ENCODE peak calls at places on chromosomes 6 and 20, in seven cellular contexts. One of them, this sample, is unnamed.

GRCh38 chr6:11826779-11827178 is 48.2 kb upstream of the ADTRP start:
- DNase-seq in cardiac muscle cell: no peak
- DNase-seq in cardiac fibroblast: no peak
- DNase-seq in HepG2: no peak
- DNase-seq in GM23338: no peak
- DNase-seq in nephron progenitor cell: no peak
- DNase-seq in body of pancreas: no peak
- DNase-seq in this sample: no peak

GRCh38 chr20:23320317-23320716 is 30.3 kb upstream of the NXT1 start:
- DNase-seq in cardiac muscle cell: peak; percentile 42
- DNase-seq in cardiac fibroblast: peak; percentile 48
- DNase-seq in HepG2: peak; percentile 47
- DNase-seq in GM23338: peak; percentile 47
- DNase-seq in nephron progenitor cell: no peak
- DNase-seq in body of pancreas: no peak
- DNase-seq in this sample: no peak

GRCh38 chr6:114634016-114634415 is 291.2 kb upstream of the HS3ST5 start:
- DNase-seq in cardiac muscle cell: no peak
- DNase-seq in cardiac fibroblast: no peak
- DNase-seq in HepG2: no peak
- DNase-seq in GM23338: no peak
- DNase-seq in nephron progenitor cell: no peak
- DNase-seq in body of pancreas: no peak
- DNase-seq in this sample: no peak

GRCh38 chr6:109428889-109429477 is 11.4 kb downstream of the PPIL6 start:
- DNase-seq in cardiac muscle cell: peak; percentile 89
- DNase-seq in cardiac fibroblast: peak; percentile 50
- DNase-seq in HepG2: no peak
- DNase-seq in GM23338: no peak
- DNase-seq in nephron progenitor cell: no peak
- DNase-seq in body of pancreas: no peak
- DNase-seq in this sample: no peak

GRCh38 chr20:47922280-47922675 is 137.0 kb upstream of the SULF2 start:
- DNase-seq in cardiac muscle cell: peak; percentile 64
- DNase-seq in cardiac fibroblast: peak; percentile 5
- DNase-seq in HepG2: peak; percentile 68
- DNase-seq in GM23338: no peak
- DNase-seq in nephron progenitor cell: no peak
- DNase-seq in body of pancreas: no peak
- DNase-seq in this sample: no peak

GRCh38 chr6:137157601-137158000 is 15.8 kb downstream of the IL22RA2 start:
- DNase-seq in cardiac muscle cell: peak; percentile 23
- DNase-seq in cardiac fibroblast: no peak
- DNase-seq in HepG2: no peak
- DNase-seq in GM23338: no peak
- DNase-seq in nephron progenitor cell: no peak
- DNase-seq in body of pancreas: no peak
- DNase-seq in this sample: no peak

GRCh38 chr6:159107451-159108260 is 61.5 kb upstream of the FNDC1 start:
- DNase-seq in cardiac muscle cell: no peak
- DNase-seq in cardiac fibroblast: no peak
- DNase-seq in HepG2: no peak
- DNase-seq in GM23338: no peak
- DNase-seq in nephron progenitor cell: no peak
- DNase-seq in body of pancreas: no peak
- DNase-seq in this sample: no peak

GRCh38 chr6:14986370-14986769 is 259.5 kb upstream of the JARID2 start:
- DNase-seq in cardiac muscle cell: no peak
- DNase-seq in cardiac fibroblast: no peak
- DNase-seq in HepG2: no peak
- DNase-seq in GM23338: no peak
- DNase-seq in nephron progenitor cell: no peak
- DNase-seq in body of pancreas: no peak
- DNase-seq in this sample: no peak

GRCh38 chr20:21103582-21104465 is 2.3 kb downstream of the LINC00237 start:
- DNase-seq in cardiac muscle cell: no peak
- DNase-seq in cardiac fibroblast: no peak
- DNase-seq in HepG2: no peak
- DNase-seq in GM23338: peak; percentile 65
- DNase-seq in nephron progenitor cell: no peak
- DNase-seq in body of pancreas: no peak
- DNase-seq in this sample: no peak

DNA sequence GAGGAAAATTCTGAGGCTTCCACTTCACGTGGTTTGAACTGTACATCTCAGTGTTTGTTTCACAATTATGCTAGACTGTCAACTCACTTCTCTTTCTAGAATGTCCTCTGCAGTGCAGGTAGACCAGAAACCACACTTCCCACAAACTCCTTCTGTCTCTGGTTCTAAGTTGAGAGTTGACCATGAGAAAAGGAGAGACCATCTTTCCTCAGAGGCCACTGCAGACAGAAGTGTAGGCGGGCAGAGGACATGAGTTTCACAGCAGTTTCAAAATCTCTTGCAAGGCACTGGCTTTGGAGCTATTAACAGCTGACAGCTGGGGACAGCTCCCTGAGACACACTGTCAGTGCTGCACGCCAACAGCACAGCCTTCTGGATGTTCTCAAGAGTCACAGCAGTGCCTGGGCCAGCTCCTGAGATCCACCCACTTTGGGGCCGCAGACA is 55.4 kb upstream of the MOXD1 start:
- DNase-seq in cardiac muscle cell: peak; percentile 20
- DNase-seq in cardiac fibroblast: no peak
- DNase-seq in HepG2: no peak
- DNase-seq in GM23338: no peak
- DNase-seq in nephron progenitor cell: peak; percentile 4
- DNase-seq in body of pancreas: peak; percentile 27
- DNase-seq in this sample: no peak
- TF ChIP-seq CTCF in cardiac muscle cell: no peak
- TF ChIP-seq CTCF in cardiac fibroblast: no peak
- TF ChIP-seq CTCF in HepG2: no peak
- TF ChIP-seq CTCF in GM23338: peak; percentile 34
- TF ChIP-seq CTCF in nephron progenitor cell: no peak
- TF ChIP-seq CTCF in body of pancreas: no peak
- TF ChIP-seq CTCF in this sample: no peak

GRCh38 chr20:61874421-61875068 is 191.1 kb downstream of the TAF4 start:
- DNase-seq in cardiac muscle cell: no peak
- DNase-seq in cardiac fibroblast: peak; percentile 35
- DNase-seq in HepG2: peak; percentile 25
- DNase-seq in GM23338: peak; percentile 78
- DNase-seq in nephron progenitor cell: peak; percentile 48
- DNase-seq in body of pancreas: peak; percentile 4
- DNase-seq in this sample: no peak
- TF ChIP-seq CTCF in cardiac muscle cell: peak; percentile 5
- TF ChIP-seq CTCF in cardiac fibroblast: peak; percentile 26
- TF ChIP-seq CTCF in HepG2: peak; percentile 68
- TF ChIP-seq CTCF in GM23338: peak; percentile 77
- TF ChIP-seq CTCF in nephron progenitor cell: peak; percentile 21
- TF ChIP-seq CTCF in body of pancreas: no peak
- TF ChIP-seq CTCF in this sample: no peak

GRCh38 chr6:68226460-68226859 is 408.6 kb upstream of the ADGRB3 start:
- DNase-seq in cardiac muscle cell: peak; percentile 61
- DNase-seq in cardiac fibroblast: peak; percentile 32
- DNase-seq in HepG2: no peak
- DNase-seq in GM23338: peak; percentile 61
- DNase-seq in nephron progenitor cell: no peak
- DNase-seq in body of pancreas: no peak
- DNase-seq in this sample: no peak
- TF ChIP-seq CTCF in cardiac muscle cell: peak; percentile 48
- TF ChIP-seq CTCF in cardiac fibroblast: peak; percentile 27
- TF ChIP-seq CTCF in HepG2: peak; percentile 15
- TF ChIP-seq CTCF in GM23338: peak; percentile 71
- TF ChIP-seq CTCF in nephron progenitor cell: peak; percentile 48
- TF ChIP-seq CTCF in body of pancreas: no peak
- TF ChIP-seq CTCF in this sample: peak; percentile 54

GRCh38 chr6:32947552-32948465 is 5.1 kb downstream of the HLA-DMA start:
- DNase-seq in cardiac muscle cell: peak; percentile 42
- DNase-seq in cardiac fibroblast: peak; percentile 50
- DNase-seq in HepG2: peak; percentile 58
- DNase-seq in GM23338: peak; percentile 86
- DNase-seq in nephron progenitor cell: peak; percentile 42
- DNase-seq in body of pancreas: peak; percentile 73
- DNase-seq in this sample: no peak
- TF ChIP-seq CTCF in cardiac muscle cell: peak; percentile 29
- TF ChIP-seq CTCF in cardiac fibroblast: peak; percentile 8
- TF ChIP-seq CTCF in HepG2: peak; percentile 91
- TF ChIP-seq CTCF in GM23338: peak; percentile 99
- TF ChIP-seq CTCF in nephron progenitor cell: peak; percentile 64
- TF ChIP-seq CTCF in body of pancreas: peak; percentile 72
- TF ChIP-seq CTCF in this sample: peak; percentile 69

GRCh38 chr20:61684136-61684535 is 381.5 kb downstream of the TAF4 start:
- DNase-seq in cardiac muscle cell: no peak
- DNase-seq in cardiac fibroblast: no peak
- DNase-seq in HepG2: no peak
- DNase-seq in GM23338: no peak
- DNase-seq in nephron progenitor cell: no peak
- DNase-seq in body of pancreas: no peak
- DNase-seq in this sample: no peak

GRCh38 chr20:61684583-61685235 is 381.0 kb downstream of the TAF4 start:
- DNase-seq in cardiac muscle cell: no peak
- DNase-seq in cardiac fibroblast: no peak
- DNase-seq in HepG2: no peak
- DNase-seq in GM23338: no peak
- DNase-seq in nephron progenitor cell: no peak
- DNase-seq in body of pancreas: no peak
- DNase-seq in this sample: no peak

GRCh38 chr20:61686081-61686936 is 379.4 kb downstream of the TAF4 start:
- DNase-seq in cardiac muscle cell: no peak
- DNase-seq in cardiac fibroblast: no peak
- DNase-seq in HepG2: no peak
- DNase-seq in GM23338: no peak
- DNase-seq in nephron progenitor cell: no peak
- DNase-seq in body of pancreas: no peak
- DNase-seq in this sample: no peak

GRCh38 chr20:61683721-61684120 is 382.0 kb downstream of the TAF4 start:
- DNase-seq in cardiac muscle cell: no peak
- DNase-seq in cardiac fibroblast: no peak
- DNase-seq in HepG2: no peak
- DNase-seq in GM23338: no peak
- DNase-seq in nephron progenitor cell: no peak
- DNase-seq in body of pancreas: no peak
- DNase-seq in this sample: no peak

GRCh38 chr20:61685462-61685861 is 380.2 kb downstream of the TAF4 start:
- DNase-seq in cardiac muscle cell: no peak
- DNase-seq in cardiac fibroblast: no peak
- DNase-seq in HepG2: no peak
- DNase-seq in GM23338: no peak
- DNase-seq in nephron progenitor cell: no peak
- DNase-seq in body of pancreas: no peak
- DNase-seq in this sample: no peak
- TF ChIP-seq CTCF in cardiac muscle cell: no peak
- TF ChIP-seq CTCF in cardiac fibroblast: no peak
- TF ChIP-seq CTCF in HepG2: no peak
- TF ChIP-seq CTCF in GM23338: no peak
- TF ChIP-seq CTCF in nephron progenitor cell: no peak
- TF ChIP-seq CTCF in body of pancreas: no peak
- TF ChIP-seq CTCF in this sample: no peak

GRCh38 chr6:37702314-37702713 is 4.6 kb upstream of the MDGA1 start:
- DNase-seq in cardiac muscle cell: no peak
- DNase-seq in cardiac fibroblast: peak; percentile 31
- DNase-seq in HepG2: no peak
- DNase-seq in GM23338: no peak
- DNase-seq in nephron progenitor cell: no peak
- DNase-seq in body of pancreas: no peak
- DNase-seq in this sample: no peak
- TF ChIP-seq CTCF in cardiac muscle cell: no peak
- TF ChIP-seq CTCF in cardiac fibroblast: peak; percentile 18
- TF ChIP-seq CTCF in HepG2: no peak
- TF ChIP-seq CTCF in GM23338: peak; percentile 64
- TF ChIP-seq CTCF in nephron progenitor cell: no peak
- TF ChIP-seq CTCF in body of pancreas: no peak
- TF ChIP-seq CTCF in this sample: peak; percentile 14

This sample was measured in progenitor cell of endocrine pancreas.